ENCODE peak calls at places on chromosome 14, in five cellular contexts. T is IMR-90, K is GM12892, B is body of pancreas, S is NCI-H748 treated with DMSO at 0.1 percent for 48 hours. U is an unnamed sample.

GRCh38 chr14:77098470-77099353 is 654 bp downstream of the CIPC start:
- DNase-seq in T (no peak), K (no peak), B (peak), S (no peak), U (no peak)

GRCh38 chr14:50334211-50334610 is 22.1 kb downstream of the DMAC2L start:
- DNase-seq in T (no peak), K (no peak), B (no peak), S (no peak), U (no peak)

GRCh38 chr14:35399083-35399807 is 5.3 kb downstream of the NFKBIA start:
- DNase-seq in T (no peak), K (no peak), B (no peak), S (no peak), U (no peak)

GRCh38 chr14:55356913-55357312 is 54.7 kb downstream of the ATG14 start:
- DNase-seq in T (no peak), K (no peak), B (no peak), S (peak), U (no peak)

GRCh38 chr14:40574780-40575179 is 1031.9 kb upstream of the LRFN5 start:
- DNase-seq in T (no peak), K (no peak), B (no peak), S (no peak), U (no peak)

GRCh38 chr14:68394719-68395117 is 398.1 kb downstream of the ZFP36L1 start:
- DNase-seq in T (no peak), K (no peak), B (no peak), S (no peak), U (no peak)

GRCh38 chr14:45034730-45035129 is 49.2 kb upstream of the PRPF39 start:
- DNase-seq in T (no peak), K (no peak), B (no peak), S (no peak), U (no peak)

GRCh38 chr14:104858811-104859426 is 6.1 kb upstream of the CEP170B start:
- DNase-seq in T (no peak), K (no peak), B (no peak), S (no peak), U (no peak)

GRCh38 chr14:44149597-44149996 is 357.5 kb downstream of the FSCB start:
- DNase-seq in T (no peak), K (no peak), B (no peak), S (peak), U (peak)

GRCh38 chr14:41868396-41868795 is 261.7 kb downstream of the LRFN5 start:
- DNase-seq in T (peak), K (no peak), B (no peak), S (no peak), U (no peak)

GRCh38 chr14:77140343-77140936 is 1.2 kb downstream of the ZDHHC22 start:
- DNase-seq in T (no peak), K (no peak), B (no peak), S (peak), U (peak)

GRCh38 chr14:103527408-103528157 is 1.4 kb upstream of the TRMT61A start:
- DNase-seq in T (no peak), K (no peak), B (no peak), S (no peak), U (no peak)

GRCh38 chr14:68951051-68951797 is 27.9 kb downstream of the ACTN1 start:
- DNase-seq in T (peak), K (no peak), B (peak), S (no peak), U (no peak)

U was measured in NCI-H1105.